ENCODE peak calls at places on chromosomes 16 and 17, in ten cellular contexts. A is CD4-positive, CD25-positive, alpha-beta regulatory T cell; D is RWPE1; F is H1; U is activated T-cell treated with anti-CD3 and anti-CD28 coated beads for 1 hour; P is PC-9; Y is germinal center; J is NCI-H82; W is DND-41; X is RCC 7860. G is an unnamed sample.

GRCh38 chr16:87226926-87227650 is 90.1 kb downstream of the C16orf95 start:
- DNase-seq in P (no peak), Y (no peak), F (no peak), W (no peak), J (no peak), U (no peak), D (no peak), X (no peak), A (no peak), G (no peak)

GRCh38 chr16:88957887-88958577 is 19.0 kb downstream of the CBFA2T3 start:
- DNase-seq in J (no peak), Y (no peak), U (no peak), W (no peak), D (no peak), F (no peak), P (no peak), A (no peak), X (no peak), G (no peak)

GRCh38 chr16:11258553-11259287 is 2.7 kb upstream of the SOCS1 start:
- DNase-seq in D (no peak), Y (peak), U (no peak), A (peak), J (no peak), P (no peak), W (peak), F (no peak), X (no peak), G (no peak)

GRCh38 chr17:38596651-38597050 is 9.1 kb downstream of the SRCIN1 start:
- DNase-seq in P (no peak), F (no peak), Y (no peak), A (no peak), D (no peak), X (no peak), U (no peak), W (no peak), J (no peak), G (no peak)

GRCh38 chr17:8152112-8152775 is at the start of gene PER1:
- DNase-seq in P (peak), D (peak), U (peak), J (peak), X (peak), F (no peak), W (peak), A (peak), Y (peak), G (no peak)

GRCh38 chr16:56673916-56674315 is 4.3 kb downstream of the MT1H start:
- DNase-seq in J (peak), P (no peak), U (no peak), D (no peak), A (peak), Y (no peak), X (no peak), F (no peak), W (no peak), G (no peak)

GRCh38 chr17:82884341-82884871 is 44.6 kb upstream of the ZNF750 start:
- DNase-seq in P (no peak), W (peak), J (no peak), A (peak), F (no peak), X (no peak), U (no peak), Y (no peak), D (no peak), G (no peak)

GRCh38 chr17:7523033-7523432 is 25.8 kb upstream of the TNFSF12 start:
- DNase-seq in F (peak), Y (no peak), W (peak), A (peak), D (no peak), P (no peak), X (no peak), J (peak), U (peak), G (peak)

GRCh38 chr16:75380870-75381269 is 52.4 kb downstream of the CFDP1 start:
- DNase-seq in F (no peak), W (no peak), U (no peak), X (no peak), Y (no peak), A (no peak), J (no peak), P (no peak), D (no peak), G (no peak)

GRCh38 chr17:45050680-45051059 is 762 bp downstream of the DCAKD start:
- DNase-seq in U (peak), P (peak), Y (no peak), F (no peak), J (peak), W (peak), X (peak), D (no peak), A (peak), G (no peak)

GRCh38 chr16:61993076-61993475 is 43.2 kb downstream of the CDH8 start:
- DNase-seq in F (no peak), W (no peak), D (no peak), A (no peak), P (no peak), U (no peak), Y (no peak), J (peak), X (no peak), G (no peak)